ENCODE peak calls at places on chromosome 12, in eight cellular contexts. M is mammary epithelial cell, E is heart right ventricle, H is mucosa of descending colon, R is upper lobe of right lung, K is lower lobe of right lung, I is HCT116, X is thyroid gland. B is an unnamed sample.

GRCh38 chr12:63124778-63125177 is 26.2 kb downstream of the AVPR1A start:
- DNase-seq in M (no peak), E (no peak), H (no peak), R (no peak), K (no peak), I (no peak), X (no peak), B (no peak)

GRCh38 chr12:83826112-83826511 is 1086.5 kb downstream of the SLC6A15 start:
- DNase-seq in M (peak), E (no peak), H (no peak), R (no peak), K (no peak), I (peak), X (peak), B (no peak)

GRCh38 chr12:5123921-5124320 is 80.2 kb downstream of the KCNA5 start:
- DNase-seq in M (no peak), E (no peak), H (no peak), R (no peak), K (no peak), I (no peak), X (no peak), B (no peak)

GRCh38 chr12:61072717-61073116 is 1187.5 kb upstream of the USP15 start:
- DNase-seq in M (no peak), E (no peak), H (no peak), R (no peak), K (no peak), I (no peak), X (no peak), B (no peak)

GRCh38 chr12:38555620-38556596 is 239.3 kb downstream of the ALG10B start:
- DNase-seq in M (peak), E (no peak), H (no peak), R (no peak), K (no peak), I (no peak), X (no peak), B (no peak)

GRCh38 chr12:55743131-55743921 is 404 bp downstream of the GDF11 start:
- DNase-seq in M (peak), E (peak), H (peak), R (peak), K (peak), I (no peak), X (peak), B (no peak)

GRCh38 chr12:3202734-3203446 is 125.7 kb downstream of the TSPAN9 start:
- DNase-seq in M (peak), E (peak), H (peak), R (peak), K (no peak), I (no peak), X (peak), B (no peak)

GRCh38 chr12:113030875-113031525 is 25.5 kb upstream of the DTX1 start:
- DNase-seq in M (peak), E (no peak), H (no peak), R (no peak), K (no peak), I (peak), X (peak), B (no peak)

GRCh38 chr12:55875704-55876103 is 33.0 kb upstream of the MMP19 start:
- DNase-seq in M (no peak), E (no peak), H (no peak), R (no peak), K (no peak), I (no peak), X (no peak), B (no peak)

GRCh38 chr12:26118356-26118755 is 6.5 kb downstream of the BHLHE41 start:
- DNase-seq in M (no peak), E (no peak), H (no peak), R (no peak), K (no peak), I (no peak), X (no peak), B (no peak)

GRCh38 chr12:132478433-132478803 is 11.5 kb upstream of the FBRSL1 start:
- DNase-seq in M (no peak), E (no peak), H (no peak), R (no peak), K (no peak), I (no peak), X (no peak), B (no peak)

GRCh38 chr12:28486521-28486920 is 296.3 kb downstream of the CCDC91 start:
- DNase-seq in M (no peak), E (no peak), H (no peak), R (no peak), K (no peak), I (no peak), X (no peak), B (no peak)

GRCh38 chr12:31019561-31020308 is 53.9 kb upstream of the DDX11 start:
- DNase-seq in M (no peak), E (no peak), H (no peak), R (peak), K (no peak), I (no peak), X (no peak), B (no peak)

GRCh38 chr12:1913377-1914115 is 4.9 kb downstream of the CACNA2D4 start:
- DNase-seq in M (no peak), E (no peak), H (no peak), R (no peak), K (peak), I (no peak), X (no peak), B (no peak)

GRCh38 chr12:124082676-124083075 is 109.7 kb downstream of the ZNF664 start:
- DNase-seq in M (no peak), E (no peak), H (no peak), R (no peak), K (no peak), I (no peak), X (no peak), B (no peak)

GRCh38 chr12:65670775-65671174 is 153.5 kb upstream of the HMGA2 start:
- DNase-seq in M (peak), E (no peak), H (no peak), R (no peak), K (no peak), I (no peak), X (no peak), B (no peak)

GRCh38 chr12:55982319-55982936 is 8.6 kb downstream of the RAB5B start:
- DNase-seq in M (no peak), E (no peak), H (no peak), R (no peak), K (no peak), I (no peak), X (no peak), B (no peak)

GRCh38 chr12:75779891-75780501 is 251.6 kb downstream of the PHLDA1 start:
- DNase-seq in M (no peak), E (no peak), H (no peak), R (no peak), K (no peak), I (no peak), X (no peak), B (no peak)

GRCh38 chr12:131933387-131933786 is 4.3 kb downstream of the PUS1 start:
- DNase-seq in M (no peak), E (no peak), H (no peak), R (no peak), K (no peak), I (no peak), X (no peak), B (no peak)

GRCh38 chr12:56385873-56386272 is 23.2 kb upstream of the APOF start:
- DNase-seq in M (peak), E (no peak), H (no peak), R (no peak), K (no peak), I (peak), X (peak), B (no peak)

GRCh38 chr12:71160585-71160984 is 2.8 kb upstream of the TSPAN8 start:
- DNase-seq in M (peak), E (no peak), H (no peak), R (no peak), K (no peak), I (no peak), X (no peak), B (no peak)

GRCh38 chr12:27161458-27162228 is 79.3 kb upstream of the C12orf71 start:
- DNase-seq in M (no peak), E (no peak), H (no peak), R (no peak), K (no peak), I (no peak), X (no peak), B (no peak)

GRCh38 chr12:66014818-66015217 is 115.7 kb downstream of the LLPH start:
- DNase-seq in M (peak), E (no peak), H (no peak), R (no peak), K (no peak), I (no peak), X (no peak), B (peak)

GRCh38 chr12:125185740-125186470 is 120.7 kb downstream of the AACS start:
- DNase-seq in M (peak), E (peak), H (peak), R (peak), K (peak), I (peak), X (peak), B (peak)

GRCh38 chr12:40105515-40106201 is at the start of gene SLC2A13:
- DNase-seq in M (peak), E (peak), H (peak), R (peak), K (peak), I (peak), X (peak), B (peak)

GRCh38 chr12:55929306-55929791 is 1.6 kb upstream of the DGKA start:
- DNase-seq in M (no peak), E (peak), H (peak), R (no peak), K (no peak), I (no peak), X (no peak), B (no peak)

GRCh38 chr12:6494968-6495367 is 1.1 kb downstream of the NCAPD2 start:
- DNase-seq in M (peak), E (no peak), H (no peak), R (no peak), K (no peak), I (no peak), X (no peak), B (no peak)

GRCh38 chr12:20000229-20000869 is 368.0 kb upstream of the PDE3A start:
- DNase-seq in M (no peak), E (no peak), H (no peak), R (no peak), K (no peak), I (no peak), X (no peak), B (no peak)

GRCh38 chr12:132536102-132536876 is 46.3 kb downstream of the FBRSL1 start:
- DNase-seq in M (no peak), E (no peak), H (no peak), R (no peak), K (no peak), I (no peak), X (no peak), B (no peak)

GRCh38 chr12:6697584-6698351 is 2.8 kb downstream of the PIANP start:
- DNase-seq in M (peak), E (no peak), H (peak), R (no peak), K (no peak), I (peak), X (no peak), B (no peak)

GRCh38 chr12:22882559-22882958 is 257.6 kb downstream of the ETNK1 start:
- DNase-seq in M (no peak), E (no peak), H (no peak), R (no peak), K (no peak), I (no peak), X (no peak), B (no peak)

GRCh38 chr12:93243689-93244513 is 133.8 kb upstream of the NUDT4 start:
- DNase-seq in M (peak), E (no peak), H (no peak), R (no peak), K (no peak), I (no peak), X (peak), B (peak)

GRCh38 chr12:14521822-14522221 is 45.9 kb downstream of the PLBD1 start:
- DNase-seq in M (no peak), E (no peak), H (no peak), R (no peak), K (no peak), I (no peak), X (no peak), B (no peak)

GRCh38 chr12:91216871-91217270 is 34.3 kb upstream of the DCN start:
- DNase-seq in M (no peak), E (no peak), H (no peak), R (no peak), K (no peak), I (no peak), X (no peak), B (no peak)

GRCh38 chr12:6229224-6229748 is 29.1 kb downstream of the CD9 start:
- DNase-seq in M (peak), E (no peak), H (peak), R (no peak), K (peak), I (no peak), X (peak), B (no peak)

GRCh38 chr12:121579190-121579791 is 1.5 kb downstream of the KDM2B start:
- DNase-seq in M (no peak), E (peak), H (peak), R (peak), K (peak), I (no peak), X (peak), B (no peak)

GRCh38 chr12:19642305-19642704 is 203.0 kb downstream of the AEBP2 start:
- DNase-seq in M (no peak), E (no peak), H (no peak), R (no peak), K (no peak), I (no peak), X (no peak), B (no peak)

GRCh38 chr12:107822356-107822755 is 47.9 kb downstream of the ASCL4 start:
- DNase-seq in M (no peak), E (no peak), H (no peak), R (no peak), K (no peak), I (no peak), X (no peak), B (no peak)

GRCh38 chr12:44015333-44015941 is 179.6 kb downstream of the TMEM117 start:
- DNase-seq in M (peak), E (no peak), H (no peak), R (no peak), K (no peak), I (peak), X (no peak), B (peak)

GRCh38 chr12:75844049-75844448 is 187.5 kb downstream of the PHLDA1 start:
- DNase-seq in M (no peak), E (no peak), H (no peak), R (no peak), K (no peak), I (no peak), X (no peak), B (no peak)

DNA sequence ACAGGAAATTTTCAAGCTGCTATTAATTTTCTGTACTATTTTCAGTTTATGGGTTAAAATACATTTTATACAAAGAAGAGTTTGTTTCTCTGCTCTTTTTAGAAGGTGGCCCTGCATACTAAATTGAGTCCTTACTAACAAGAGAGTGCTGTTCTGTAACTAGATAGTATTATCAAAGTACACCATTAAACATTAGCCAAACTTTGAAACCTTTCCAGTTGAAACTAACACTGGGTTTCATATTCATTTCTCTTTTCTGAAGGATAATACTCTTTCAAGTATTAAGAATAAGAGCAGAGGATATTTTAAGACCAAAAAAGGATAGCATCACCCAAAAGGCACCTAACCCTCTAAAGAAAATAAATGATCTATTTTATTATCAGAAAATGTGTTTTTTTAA is 47.2 kb downstream of the PEBP1 start:
- DNase-seq in M (no peak), E (no peak), H (no peak), R (no peak), K (no peak), I (no peak), X (no peak), B (no peak)
- H3K4me3 ChIP-seq in M (no peak), E (no peak), H (no peak), R (no peak), K (no peak), I (no peak), X (no peak), B (no peak)

DNA sequence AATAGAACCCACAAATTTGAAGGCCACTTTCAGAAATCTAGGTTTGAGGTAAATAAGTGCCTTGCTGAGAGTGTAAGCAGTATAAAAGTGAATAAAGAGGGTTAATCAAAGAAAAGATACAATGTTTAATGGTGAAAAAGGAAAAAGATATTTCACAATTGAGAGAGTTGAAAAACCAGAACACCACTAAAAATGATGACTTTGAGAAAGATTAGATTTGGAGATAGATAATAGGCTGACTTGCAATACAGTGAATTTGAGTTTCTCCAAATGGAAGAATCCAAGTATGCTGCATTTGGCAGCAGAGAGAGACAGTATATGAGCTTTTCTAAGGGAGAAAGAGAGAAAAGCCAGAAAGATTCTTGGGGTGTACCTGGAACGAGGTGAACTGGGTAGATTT is 2.2 kb downstream of the DENR start:
- DNase-seq in M (no peak), E (no peak), H (no peak), R (no peak), K (no peak), I (no peak), X (no peak), B (no peak)
- H3K4me3 ChIP-seq in M (no peak), E (no peak), H (no peak), R (no peak), K (no peak), I (no peak), X (no peak), B (no peak)

DNA sequence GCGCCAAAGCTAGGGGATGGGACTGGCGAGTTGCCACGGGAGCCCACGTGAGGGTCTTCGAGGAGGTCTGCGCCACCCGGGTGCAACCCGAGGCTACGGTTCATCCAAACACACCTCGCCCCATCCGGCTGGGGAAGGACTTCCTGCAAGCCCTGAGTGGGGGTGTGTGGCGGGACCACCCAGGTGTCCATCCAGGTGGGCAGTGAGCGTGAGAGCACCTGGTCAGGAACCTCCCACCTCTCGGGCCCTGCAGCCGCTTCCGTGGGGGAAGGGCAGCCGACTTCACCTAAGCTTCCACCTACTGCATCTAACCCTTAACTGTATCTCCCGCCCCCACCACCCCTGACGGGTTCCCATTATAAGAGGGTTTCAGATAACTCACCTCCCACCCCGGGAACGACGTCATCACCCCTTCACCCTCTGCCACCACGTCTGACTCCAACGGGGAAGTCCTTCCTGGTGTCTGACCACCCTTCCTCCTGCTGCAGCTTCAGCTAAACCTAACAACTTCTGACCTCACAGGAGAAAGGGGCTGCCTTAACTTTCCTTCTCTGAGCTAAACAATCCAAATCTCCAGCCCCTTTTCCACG is 27.3 kb upstream of the SMUG1 start:
- DNase-seq in M (no peak), E (peak), H (peak), R (peak), K (peak), I (no peak), X (no peak), B (no peak)
- H3K4me3 ChIP-seq in M (no peak), E (no peak), H (no peak), R (peak), K (peak), I (no peak), X (no peak), B (no peak)

GRCh38 chr12:103590271-103590670 is 3.2 kb downstream of the STAB2 start:
- DNase-seq in M (no peak), E (no peak), H (no peak), R (no peak), K (no peak), I (no peak), X (peak), B (no peak)

GRCh38 chr12:103589517-103589916 is 2.4 kb downstream of the STAB2 start:
- DNase-seq in M (no peak), E (no peak), H (no peak), R (no peak), K (no peak), I (no peak), X (no peak), B (no peak)

GRCh38 chr12:103586132-103586531 is 941 bp upstream of the STAB2 start:
- DNase-seq in M (no peak), E (no peak), H (no peak), R (no peak), K (no peak), I (no peak), X (no peak), B (no peak)

GRCh38 chr12:103586791-103587370 is at the start of gene STAB2:
- DNase-seq in M (no peak), E (no peak), H (no peak), R (no peak), K (no peak), I (no peak), X (no peak), B (no peak)

GRCh38 chr12:103588680-103589079 is 1.6 kb downstream of the STAB2 start:
- DNase-seq in M (no peak), E (no peak), H (no peak), R (no peak), K (no peak), I (no peak), X (no peak), B (no peak)
- H3K4me3 ChIP-seq in M (no peak), E (no peak), H (no peak), R (no peak), K (no peak), I (no peak), X (no peak), B (no peak)

GRCh38 chr12:18160901-18161300 is 70.9 kb upstream of the RERGL start:
- DNase-seq in M (peak), E (no peak), H (no peak), R (no peak), K (no peak), I (no peak), X (no peak), B (no peak)

GRCh38 chr12:18171571-18171970 is 81.6 kb upstream of the RERGL start:
- DNase-seq in M (peak), E (no peak), H (no peak), R (no peak), K (no peak), I (no peak), X (no peak), B (peak)

GRCh38 chr12:18165422-18165871 is 75.5 kb upstream of the RERGL start:
- DNase-seq in M (peak), E (no peak), H (no peak), R (no peak), K (no peak), I (no peak), X (no peak), B (no peak)

GRCh38 chr12:18165889-18166288 is 75.9 kb upstream of the RERGL start:
- DNase-seq in M (no peak), E (no peak), H (no peak), R (no peak), K (no peak), I (no peak), X (no peak), B (no peak)
- H3K4me3 ChIP-seq in M (peak), E (no peak), H (no peak), R (no peak), K (no peak), I (no peak), X (no peak), B (no peak)

GRCh38 chr12:105930612-105931011 is 208.1 kb downstream of the NUAK1 start:
- DNase-seq in M (no peak), E (no peak), H (no peak), R (no peak), K (no peak), I (no peak), X (no peak), B (no peak)

GRCh38 chr12:105931762-105932587 is 206.8 kb downstream of the NUAK1 start:
- DNase-seq in M (no peak), E (no peak), H (no peak), R (no peak), K (no peak), I (no peak), X (no peak), B (no peak)

GRCh38 chr12:105931104-105931503 is 207.7 kb downstream of the NUAK1 start:
- DNase-seq in M (no peak), E (no peak), H (no peak), R (no peak), K (no peak), I (no peak), X (no peak), B (no peak)

GRCh38 chr12:105927553-105927952 is 211.2 kb downstream of the NUAK1 start:
- DNase-seq in M (no peak), E (no peak), H (no peak), R (no peak), K (no peak), I (no peak), X (no peak), B (peak)

GRCh38 chr12:105928436-105928835 is 210.3 kb downstream of the NUAK1 start:
- DNase-seq in M (peak), E (no peak), H (peak), R (no peak), K (no peak), I (no peak), X (peak), B (no peak)
- H3K4me3 ChIP-seq in M (no peak), E (no peak), H (no peak), R (no peak), K (no peak), I (no peak), X (no peak), B (no peak)